ENCODE peak calls at places on chromosome 3, in four cellular contexts. G is upper lobe of left lung, B is A549, R is K562. S is an unnamed sample.

GRCh38 chr3:188682316-188682715 is 489.5 kb upstream of the TPRG1 start:
- ATAC-seq in G (no peak), R (no peak), B (no peak), S (no peak)

GRCh38 chr3:69442771-69443197 is 56.9 kb upstream of the FRMD4B start:
- ATAC-seq in R (no peak), B (no peak), G (no peak), S (no peak)

GRCh38 chr3:23817508-23818223 is 11.9 kb downstream of the UBE2E1 start:
- ATAC-seq in R (no peak), B (no peak), G (no peak), S (no peak)

GRCh38 chr3:105281989-105282388 is 84.7 kb upstream of the ALCAM start:
- ATAC-seq in G (no peak), B (no peak), R (no peak), S (no peak)

GRCh38 chr3:43378066-43378935 is 92.0 kb downstream of the SNRK start:
- ATAC-seq in R (peak; percentile 97), G (peak; percentile 68), B (peak; percentile 79), S (no peak)

GRCh38 chr3:151217208-151217607 is 14.2 kb upstream of the GPR171 start:
- ATAC-seq in R (no peak), G (no peak), B (no peak), S (no peak)

GRCh38 chr3:112672716-112673506 is 32.0 kb upstream of the CCDC80 start:
- ATAC-seq in B (no peak), G (no peak), R (peak; percentile 44), S (no peak)

GRCh38 chr3:85681906-85682305 is 723.1 kb downstream of the CADM2 start:
- ATAC-seq in B (no peak), R (no peak), G (no peak), S (no peak)

GRCh38 chr3:178195824-178196223 is 340.4 kb upstream of the KCNMB2 start:
- ATAC-seq in B (no peak), G (no peak), R (peak; percentile 91), S (peak; percentile 63)

GRCh38 chr3:1251282-1252060 is 158.6 kb downstream of the CNTN6 start:
- ATAC-seq in R (no peak), B (no peak), G (no peak), S (no peak)

GRCh38 chr3:155110996-155111901 is 31.1 kb downstream of the MME start:
- ATAC-seq in R (no peak), G (no peak), B (no peak), S (no peak)

GRCh38 chr3:39960515-39961403 is 151.3 kb downstream of the MYRIP start:
- ATAC-seq in G (no peak), R (no peak), B (no peak), S (peak; percentile 72)

GRCh38 chr3:7787871-7788828 is 713.5 kb upstream of the LMCD1 start:
- ATAC-seq in G (peak; percentile 59), R (no peak), B (no peak), S (no peak)

GRCh38 chr3:4711680-4711992 is 218.5 kb downstream of the ITPR1 start:
- ATAC-seq in R (peak; percentile 37), G (no peak), B (peak; percentile 71), S (peak; percentile 7)

GRCh38 chr3:20608054-20608738 is 422.2 kb upstream of the SGO1 start:
- ATAC-seq in B (no peak), G (no peak), R (no peak), S (no peak)

GRCh38 chr3:152185941-152186630 is 82.6 kb upstream of the MBNL1 start:
- ATAC-seq in R (no peak), G (no peak), B (no peak), S (no peak)

GRCh38 chr3:124260206-124260915 is 268.4 kb upstream of the ROPN1 start:
- ATAC-seq in G (peak; percentile 64), R (no peak), B (peak; percentile 79), S (peak; percentile 94)

GRCh38 chr3:126277629-126278378 is 79.4 kb downstream of the KLF15 start:
- ATAC-seq in B (no peak), R (no peak), G (peak; percentile 74), S (peak; percentile 69)

GRCh38 chr3:78875431-78875830 is 892.4 kb downstream of the ROBO1 start:
- ATAC-seq in R (no peak), G (no peak), B (no peak), S (no peak)

GRCh38 chr3:140505256-140505655 is 172.6 kb upstream of the TRIM42 start:
- ATAC-seq in G (no peak), B (no peak), R (no peak), S (no peak)

GRCh38 chr3:73148653-73149052 is 87.2 kb downstream of the EBLN2 start:
- ATAC-seq in B (no peak), R (no peak), G (no peak), S (no peak)

GRCh38 chr3:160801386-160802118 is 45.5 kb downstream of the PPM1L start:
- ATAC-seq in B (peak; percentile 20), R (no peak), G (peak; percentile 88), S (peak; percentile 87)

GRCh38 chr3:54053882-54054281 is 68.5 kb upstream of the CACNA2D3 start:
- ATAC-seq in G (peak; percentile 63), R (no peak), B (no peak), S (no peak)

GRCh38 chr3:120350431-120350941 is 1.3 kb upstream of the LRRC58 start:
- ATAC-seq in R (no peak), B (no peak), G (no peak), S (no peak)

GRCh38 chr3:53844262-53845102 is 1.7 kb downstream of the CHDH start:
- ATAC-seq in R (no peak), G (no peak), B (no peak), S (no peak)

GRCh38 chr3:164064298-164064697 is 1014.0 kb downstream of the SI start:
- ATAC-seq in B (no peak), R (no peak), G (no peak), S (no peak)

GRCh38 chr3:175111036-175111435 is 251.9 kb downstream of the NAALADL2 start:
- ATAC-seq in R (no peak), B (no peak), G (peak; percentile 51), S (no peak)

GRCh38 chr3:179404307-179404706 is 47.0 kb downstream of the GNB4 start:
- ATAC-seq in B (no peak), G (no peak), R (no peak), S (no peak)

GRCh38 chr3:40055956-40056355 is 246.5 kb downstream of the MYRIP start:
- ATAC-seq in B (no peak), G (no peak), R (no peak), S (no peak)

GRCh38 chr3:5218815-5219214 is 31.3 kb downstream of the EDEM1 start:
- ATAC-seq in G (peak; percentile 65), R (no peak), B (no peak), S (no peak)

GRCh38 chr3:149085828-149086231 is 503 bp downstream of the HLTF start:
- ATAC-seq in G (peak; percentile 69), R (peak; percentile 86), B (peak; percentile 77), S (peak; percentile 11)

GRCh38 chr3:149077638-149078037 is 8.7 kb downstream of the HLTF start:
- ATAC-seq in B (no peak), R (no peak), G (no peak), S (no peak)

GRCh38 chr3:149080699-149081091 is 5.6 kb downstream of the HLTF start:
- ATAC-seq in G (no peak), B (no peak), R (no peak), S (no peak)

GRCh38 chr3:149081772-149082171 is 4.6 kb downstream of the HLTF start:
- ATAC-seq in G (no peak), B (no peak), R (no peak), S (no peak)

DNA sequence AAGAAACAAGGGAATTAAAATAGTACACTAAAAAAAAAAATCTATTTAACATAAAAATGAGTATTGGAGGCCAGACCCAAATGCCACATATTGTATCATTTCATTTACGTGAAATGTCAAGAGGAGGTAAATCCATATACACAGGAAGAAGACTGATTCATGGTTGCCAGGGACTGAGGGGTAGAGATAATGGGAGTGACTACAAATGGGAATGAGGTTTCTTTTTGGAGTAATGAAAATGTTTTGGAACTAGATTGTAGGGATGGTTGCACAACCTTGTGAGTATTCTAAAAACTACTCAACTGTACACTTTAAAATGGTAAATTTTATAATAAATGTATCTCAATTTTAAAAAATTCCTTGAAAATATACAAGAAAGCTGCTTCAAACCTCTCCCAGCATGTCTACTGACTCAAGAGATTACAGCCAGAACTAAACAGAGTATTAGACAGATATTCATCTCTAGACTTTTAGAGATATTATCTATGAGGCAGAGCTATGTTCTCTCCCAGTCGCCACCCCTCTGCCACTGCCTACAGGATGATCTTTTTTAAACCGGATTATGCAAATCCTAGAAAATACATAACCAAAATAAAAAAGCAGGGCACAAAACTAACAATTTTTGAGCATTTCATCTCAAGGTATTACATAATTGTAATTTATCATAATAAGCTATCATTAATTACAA is 6.2 kb downstream of the HLTF start:
- ATAC-seq in G (no peak), B (no peak), R (no peak), S (no peak)
- H3K4me3 ChIP-seq in G (no peak overlapping the region), B (no peak overlapping the region), R (no peak overlapping the region), S (no peak overlapping the region)

GRCh38 chr3:171028779-171029232 is 2.3 kb upstream of the SLC2A2 start:
- ATAC-seq in G (no peak), R (no peak), B (no peak), S (peak; percentile 78)
- TF ChIP-seq EP300 in G (no peak), R (no peak), B (no peak), S (no peak)

DNA sequence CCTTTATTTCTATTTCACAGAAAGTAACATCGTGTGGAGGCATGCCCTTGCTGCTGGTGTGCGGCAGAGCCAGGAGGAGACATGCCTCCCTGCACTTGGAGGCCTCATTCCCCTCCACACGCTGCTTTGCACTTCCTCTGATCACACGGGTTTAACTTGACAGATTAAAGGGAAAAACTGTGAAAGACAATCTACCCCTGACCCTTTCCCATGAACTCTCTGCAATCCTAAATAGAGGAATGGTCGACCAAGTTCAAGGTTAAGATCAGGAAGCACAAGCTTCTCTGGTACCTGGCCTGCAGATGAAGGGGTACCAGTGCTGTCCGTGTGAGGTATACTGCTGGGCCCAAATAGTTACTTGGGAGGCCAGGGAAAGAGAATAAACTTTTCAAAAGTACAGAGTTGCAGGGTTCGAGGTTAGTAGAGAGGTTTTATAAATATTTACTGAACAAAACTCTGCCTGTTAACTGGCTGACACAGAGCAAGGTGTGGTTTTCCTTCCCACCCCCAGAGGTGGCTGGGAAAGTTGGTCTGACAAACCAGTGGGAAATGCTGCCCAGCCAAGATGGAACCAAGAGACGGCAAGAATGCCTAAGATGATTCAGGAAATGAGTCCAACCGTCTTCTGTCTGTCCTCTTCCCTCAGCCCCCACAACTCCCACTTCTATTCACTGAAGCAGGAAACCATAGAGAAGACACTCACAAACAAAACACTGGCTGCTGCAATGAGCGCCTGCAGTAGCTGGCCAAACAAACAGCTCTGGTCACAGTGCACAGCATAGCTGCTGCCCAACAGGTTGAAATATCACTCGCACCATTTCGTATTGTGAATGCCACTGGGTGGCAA is 79.6 kb downstream of the IGF2BP2 start:
- ATAC-seq in R (peak; percentile 68), G (peak; percentile 74), B (peak; percentile 70), S (no peak)
- H3K27ac ChIP-seq in R (peak overlapping the region; percentile 23), G (no peak overlapping the region), B (no peak overlapping the region), S (no peak overlapping the region)

GRCh38 chr3:107772016-107772415 is 249.3 kb downstream of the BBX start:
- ATAC-seq in R (no peak), B (peak; percentile 47), G (no peak), S (no peak)

GRCh38 chr3:107775958-107776357 is 253.2 kb downstream of the BBX start:
- ATAC-seq in R (no peak), B (no peak), G (no peak), S (no peak)
- H3K4me3 ChIP-seq in R (no peak overlapping the region), B (no peak overlapping the region), G (no peak overlapping the region), S (no peak overlapping the region)